ENCODE peak calls at places on chromosomes 16 and 17, in four cellular contexts. D is amniotic stem cell; V is activated naive CD8-positive, alpha-beta T cell treated with anti-CD3 and anti-CD28 coated beads for 36 hours; P is NCI-H1417. I is an unnamed sample.

GRCh38 chr17:78124081-78124835 is 4.3 kb downstream of the TMC6 start:
- DNase-seq in D (no peak), P (no peak), V (peak), I (no peak)

GRCh38 chr16:78075800-78076199 is 23.7 kb upstream of the WWOX start:
- DNase-seq in V (no peak), D (no peak), P (no peak), I (no peak)

GRCh38 chr17:42878123-42878880 is 22.3 kb upstream of the G6PC1 start:
- DNase-seq in P (no peak), D (no peak), V (no peak), I (no peak)

GRCh38 chr16:27428035-27428785 is 26.2 kb downstream of the IL21R start:
- DNase-seq in V (no peak), D (no peak), P (no peak), I (no peak)

GRCh38 chr16:67201411-67202345 is 2.7 kb downstream of the ELMO3 start:
- DNase-seq in P (no peak), V (no peak), D (no peak), I (no peak)

GRCh38 chr17:74981979-74982662 is 5.3 kb upstream of the CDR2L start:
- DNase-seq in D (no peak), V (peak), P (peak), I (no peak)

GRCh38 chr16:22670044-22670536 is 143.9 kb upstream of the HS3ST2 start:
- DNase-seq in D (no peak), P (no peak), V (no peak), I (no peak)

GRCh38 chr16:57143125-57143965 is 42.5 kb downstream of the PSME3IP1 start:
- DNase-seq in P (no peak), V (no peak), D (no peak), I (no peak)

GRCh38 chr17:80992948-80993624 is 1.4 kb downstream of the CHMP6 start:
- DNase-seq in D (no peak), P (no peak), V (no peak), I (no peak)

GRCh38 chr17:11712445-11712844 is 114.2 kb downstream of the DNAH9 start:
- DNase-seq in D (no peak), P (no peak), V (no peak), I (no peak)

GRCh38 chr17:63881935-63882601 is at the start of gene GH2:
- DNase-seq in P (peak), V (peak), D (no peak), I (no peak)

GRCh38 chr16:22353933-22354541 is 20.4 kb downstream of the CDR2 start:
- DNase-seq in D (no peak), P (no peak), V (no peak), I (no peak)

GRCh38 chr16:85863384-85863774 is 35.6 kb upstream of the IRF8 start:
- DNase-seq in P (no peak), D (no peak), V (no peak), I (no peak)

GRCh38 chr17:19928299-19928698 is 49.3 kb downstream of the AKAP10 start:
- DNase-seq in D (no peak), V (no peak), P (no peak), I (no peak)

GRCh38 chr17:5210853-5211252 is 19.2 kb upstream of the ZNF594 start:
- DNase-seq in D (no peak), P (no peak), V (no peak), I (no peak)

GRCh38 chr17:80931421-80932265 is 60.0 kb upstream of the CHMP6 start:
- DNase-seq in P (peak), V (no peak), D (peak), I (peak)

GRCh38 chr16:7487896-7488295 is 155.3 kb downstream of the RBFOX1 start:
- DNase-seq in D (no peak), V (no peak), P (no peak), I (no peak)

GRCh38 chr17:17221329-17221728 is 15.2 kb upstream of the PLD6 start:
- DNase-seq in P (no peak), V (no peak), D (no peak), I (no peak)

GRCh38 chr16:81831722-81832126 is 52.6 kb downstream of the PLCG2 start:
- DNase-seq in D (no peak), P (no peak), V (peak), I (no peak)

GRCh38 chr17:79362086-79362995 is 248.5 kb downstream of the RBFOX3 start:
- DNase-seq in P (no peak), D (no peak), V (no peak), I (no peak)

GRCh38 chr17:18910881-18911280 is 41.1 kb upstream of the SLC5A10 start:
- DNase-seq in P (no peak), V (no peak), D (no peak), I (no peak)

GRCh38 chr16:11312718-11313492 is 31.8 kb upstream of the PRM1 start:
- DNase-seq in D (no peak), P (peak), V (peak), I (no peak)

GRCh38 chr17:77281024-77281903 is 140.5 kb downstream of the SEC14L1 start:
- DNase-seq in D (no peak), P (peak), V (peak), I (no peak)

GRCh38 chr17:50614471-50615051 is 20.1 kb upstream of the ABCC3 start:
- DNase-seq in V (no peak), D (no peak), P (no peak), I (no peak)

GRCh38 chr17:56902350-56902749 is 11.5 kb downstream of the TRIM25 start:
- DNase-seq in V (no peak), D (peak), P (no peak), I (no peak)

GRCh38 chr16:14112539-14112856 is 41.4 kb downstream of the MRTFB start:
- DNase-seq in V (no peak), D (no peak), P (no peak), I (no peak)

GRCh38 chr16:67942200-67942509 is 1.8 kb downstream of the LCAT start:
- DNase-seq in V (peak), P (no peak), D (no peak), I (no peak)

GRCh38 chr17:80645706-80646325 is 101.2 kb downstream of the RPTOR start:
- DNase-seq in D (no peak), P (no peak), V (no peak), I (no peak)